ENCODE peak calls at places on chromosomes 2 and 18, in six cellular contexts. V is H1, J is ELR, C is germinal center, G is GM23248, R is epithelial cell of esophagus. L is an unnamed sample.
A peak's percentile ranks its signal among the peaks of the same experiment; 100 is the strongest.

GRCh38 chr2:203105996-203106395 is 91.3 kb downstream of the NBEAL1 start:
- DNase-seq in V (no peak), R (peak; percentile 15), J (no peak), C (no peak), G (no peak), L (no peak)

GRCh38 chr2:121860033-121860810 is 104.8 kb downstream of the TSN start:
- DNase-seq in J (peak; percentile 96), C (no peak), V (no peak), R (peak; percentile 78), G (peak; percentile 98), L (peak; percentile 98)

GRCh38 chr18:60146220-60146960 is 226.2 kb downstream of the MC4R start:
- DNase-seq in J (no peak), C (no peak), G (peak; percentile 23), R (no peak), V (no peak), L (no peak)

GRCh38 chr18:13437801-13438506 is 219.4 kb downstream of the LDLRAD4 start:
- DNase-seq in V (no peak), J (no peak), G (no peak), R (no peak), C (peak; percentile 11), L (no peak)

GRCh38 chr18:48547456-48548403 is 8.9 kb downstream of the CTIF start:
- DNase-seq in C (no peak), J (peak; percentile 93), V (no peak), G (peak; percentile 96), R (peak; percentile 96), L (no peak)

GRCh38 chr2:145905371-145905770 is 1385.5 kb upstream of the ZEB2 start:
- DNase-seq in R (no peak), G (no peak), C (no peak), J (no peak), V (no peak), L (no peak)

GRCh38 chr2:98778153-98778552 is 47.2 kb upstream of the MGAT4A start:
- DNase-seq in G (no peak), J (no peak), C (no peak), R (no peak), V (no peak), L (no peak)

GRCh38 chr2:115443550-115444185 is 1001.2 kb downstream of the DPP10 start:
- DNase-seq in C (no peak), V (no peak), G (no peak), J (no peak), R (no peak), L (no peak)

GRCh38 chr18:54020346-54020745 is 204.1 kb downstream of the MBD2 start:
- DNase-seq in G (no peak), J (no peak), V (no peak), R (no peak), C (no peak), L (no peak)

GRCh38 chr2:558302-558642 is 118.9 kb downstream of the TMEM18 start:
- DNase-seq in R (no peak), C (no peak), V (no peak), G (no peak), J (no peak), L (no peak)

L was measured in HS-5.